ENCODE peak calls at places on chromosome X, in nine cellular contexts. Y is GM23248, I is A549, C is heart left ventricle, X is HCT116, F is aorta, M is endodermal cell, R is colonic mucosa, N is bronchial epithelial cell. V is an unnamed sample.
A peak's percentile ranks its signal among the peaks of the same experiment; 100 is the strongest.

GRCh38 chrX:46433892-46434291 is 111.3 kb downstream of the ZNF674 start:
- DNase-seq in Y (peak; percentile 44), I (no peak), C (no peak), X (no peak), F (no peak), M (no peak), R (no peak), N (no peak), V (no peak)

GRCh38 chrX:2188316-2188715 is 312.5 kb downstream of the DHRSX start:
- DNase-seq in Y (no peak), I (no peak), C (no peak), X (peak; percentile 26), F (no peak), M (peak; percentile 70), R (no peak), N (no peak), V (no peak)

GRCh38 chrX:115038406-115038805 is 21.0 kb upstream of the IL13RA2 start:
- DNase-seq in Y (peak; percentile 48), I (no peak), C (no peak), X (no peak), F (no peak), M (no peak), R (no peak), N (no peak), V (no peak)

GRCh38 chrX:30620980-30621716 is 32.1 kb upstream of the GK start:
- DNase-seq in Y (peak; percentile 88), I (peak; percentile 42), C (peak; percentile 44), X (no peak), F (no peak), M (no peak), R (no peak), N (peak; percentile 82), V (no peak)

GRCh38 chrX:29453333-29453732 is 762.0 kb upstream of the MAGEB2 start:
- DNase-seq in Y (peak; percentile 43), I (no peak), C (no peak), X (no peak), F (no peak), M (no peak), R (no peak), N (no peak), V (no peak)

GRCh38 chrX:134801267-134801666 is 143.0 kb upstream of the PLAC1 start:
- DNase-seq in Y (no peak), I (peak; percentile 10), C (no peak), X (no peak), F (no peak), M (peak; percentile 41), R (no peak), N (no peak), V (no peak)

GRCh38 chrX:118347131-118347530 is 1.2 kb downstream of the WDR44 start:
- DNase-seq in Y (peak; percentile 72), I (no peak), C (no peak), X (no peak), F (no peak), M (no peak), R (no peak), N (peak; percentile 74), V (no peak)

GRCh38 chrX:151828434-151829080 is 84.1 kb upstream of the MAGEA4 start:
- DNase-seq in Y (peak; percentile 44), I (no peak), C (no peak), X (no peak), F (no peak), M (no peak), R (no peak), N (peak; percentile 50), V (no peak)

GRCh38 chrX:108173874-108174273 is 82.3 kb downstream of the ATG4A start:
- DNase-seq in Y (no peak), I (no peak), C (no peak), X (no peak), F (no peak), M (no peak), R (no peak), N (no peak), V (no peak)

GRCh38 chrX:119488749-119489148 is 20.5 kb downstream of the SLC25A5 start:
- DNase-seq in Y (peak; percentile 64), I (peak; percentile 81), C (peak; percentile 55), X (no peak), F (peak; percentile 67), M (peak; percentile 75), R (peak; percentile 78), N (no peak), V (no peak)

GRCh38 chrX:124018031-124018430 is 56.5 kb downstream of the STAG2 start:
- DNase-seq in Y (peak; percentile 21), I (no peak), C (no peak), X (no peak), F (no peak), M (no peak), R (no peak), N (no peak), V (no peak)

GRCh38 chrX:68146054-68146453 is 287.2 kb downstream of the OPHN1 start:
- DNase-seq in Y (peak; percentile 61), I (peak; percentile 56), C (no peak), X (peak; percentile 10), F (no peak), M (no peak), R (no peak), N (peak; percentile 50), V (no peak)

GRCh38 chrX:21638311-21638710 is 19.8 kb downstream of the KLHL34 start:
- DNase-seq in Y (peak; percentile 74), I (no peak), C (no peak), X (no peak), F (no peak), M (no peak), R (no peak), N (peak; percentile 78), V (no peak)

GRCh38 chrX:21691512-21692018 is 33.4 kb upstream of the KLHL34 start:
- DNase-seq in Y (peak; percentile 2), I (no peak), C (no peak), X (no peak), F (no peak), M (no peak), R (no peak), N (no peak), V (peak; percentile 38)

DNA sequence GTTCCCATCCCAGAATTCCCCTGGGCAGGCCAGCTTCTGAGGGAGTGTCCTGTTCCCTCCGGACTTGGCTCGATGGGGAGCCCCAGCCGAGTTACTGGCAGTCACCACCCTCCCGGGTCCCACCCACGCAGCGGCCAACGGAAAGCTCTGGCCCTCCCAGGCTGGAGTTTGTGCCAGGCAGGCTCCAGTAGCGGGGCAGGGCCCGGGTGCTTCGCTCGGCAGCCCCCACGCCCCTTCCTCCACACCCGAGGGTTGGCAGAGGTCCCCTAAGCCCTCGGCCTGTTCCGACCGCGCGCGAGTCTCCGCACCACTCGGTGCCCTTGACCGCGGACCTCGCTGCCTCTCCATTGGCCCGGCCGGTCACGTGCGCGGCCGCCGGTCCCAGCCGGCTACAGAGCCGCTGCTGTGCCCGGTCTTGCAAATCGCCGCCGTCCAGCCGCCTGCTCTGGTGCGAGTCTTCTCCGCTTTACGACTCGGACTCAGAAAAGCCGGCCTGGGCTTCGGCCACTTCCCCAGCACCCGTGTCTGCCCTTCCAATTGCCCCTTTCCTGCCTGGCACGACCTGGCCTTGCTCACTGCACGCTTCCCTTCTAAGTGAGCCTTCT is 20.8 kb upstream of the MTM1 start:
- DNase-seq in Y (peak; percentile 79), I (peak; percentile 48), C (peak; percentile 78), X (no peak), F (peak; percentile 88), M (peak; percentile 76), R (peak; percentile 71), N (peak; percentile 5), V (no peak)
- H3K4me3 ChIP-seq in Y (peak overlapping the region; percentile 63), I (peak overlapping the region; percentile 47), C (no peak overlapping the region), X (no peak overlapping the region), F (no peak overlapping the region), M (no peak overlapping the region), R (peak overlapping the region; percentile 25), N (peak overlapping the region; percentile 26), V (no peak overlapping the region)

GRCh38 chrX:41452565-41452964 is 5.4 kb downstream of the NYX start:
- DNase-seq in Y (peak; percentile 50), I (no peak), C (no peak), X (no peak), F (no peak), M (no peak), R (no peak), N (no peak), V (no peak)

GRCh38 chrX:41447897-41448296 is 754 bp downstream of the NYX start:
- DNase-seq in Y (no peak), I (no peak), C (no peak), X (no peak), F (no peak), M (no peak), R (no peak), N (no peak), V (no peak)

GRCh38 chrX:41449138-41449537 is 2.0 kb downstream of the NYX start:
- DNase-seq in Y (no peak), I (no peak), C (no peak), X (no peak), F (no peak), M (no peak), R (no peak), N (no peak), V (no peak)

GRCh38 chrX:41452972-41453371 is 5.8 kb downstream of the NYX start:
- DNase-seq in Y (peak; percentile 47), I (no peak), C (no peak), X (no peak), F (no peak), M (no peak), R (no peak), N (no peak), V (no peak)

DNA sequence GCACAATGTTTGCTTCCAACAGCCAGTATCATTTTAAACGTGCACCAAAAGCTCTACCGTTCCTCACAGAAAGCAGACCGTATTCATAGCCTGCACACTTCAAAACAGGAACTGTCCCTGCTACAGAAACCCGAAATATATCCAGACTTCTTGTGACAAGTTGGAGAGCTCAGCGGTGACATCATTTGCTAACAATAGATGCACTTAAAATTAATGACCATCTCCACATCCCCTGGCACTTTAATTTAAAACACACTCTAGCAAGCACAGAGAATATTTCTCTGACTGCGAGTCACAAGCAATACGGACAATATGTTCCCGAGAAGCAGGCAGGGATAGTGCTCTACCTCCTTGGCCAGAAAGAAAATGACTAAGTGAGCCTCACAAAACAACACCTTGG is 2.5 kb downstream of the NYX start:
- DNase-seq in Y (peak; percentile 42), I (no peak), C (no peak), X (no peak), F (no peak), M (no peak), R (no peak), N (no peak), V (no peak)
- H3K4me3 ChIP-seq in Y (peak overlapping the region; percentile 59), I (peak overlapping the region; percentile 1), C (no peak overlapping the region), X (no peak overlapping the region), F (no peak overlapping the region), M (no peak overlapping the region), R (no peak overlapping the region), N (no peak overlapping the region), V (no peak overlapping the region)

DNA sequence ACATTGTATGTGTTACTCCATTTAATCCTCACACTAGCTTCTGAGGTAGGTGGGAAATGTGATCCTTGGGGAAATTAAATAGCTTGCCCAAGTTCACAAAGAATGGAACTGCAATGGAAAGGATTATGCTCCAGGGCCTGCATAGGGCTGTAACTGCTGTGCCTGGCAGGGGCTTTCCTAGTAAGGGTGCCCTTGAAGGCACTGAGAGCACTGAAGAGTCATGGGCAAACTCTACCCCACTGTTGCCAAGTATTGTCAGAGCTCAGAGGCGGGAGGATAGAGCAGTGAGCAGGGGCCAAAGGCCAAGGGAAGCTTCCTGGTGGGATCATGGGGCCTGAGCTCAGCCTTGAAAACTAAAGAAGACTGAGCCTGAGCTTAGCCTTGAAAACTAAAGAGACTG is 133.0 kb upstream of the NALF2 start:
- DNase-seq in Y (no peak), I (no peak), C (no peak), X (no peak), F (no peak), M (no peak), R (no peak), N (no peak), V (no peak)
- H3K4me3 ChIP-seq in Y (no peak overlapping the region), I (no peak overlapping the region), C (no peak overlapping the region), X (no peak overlapping the region), F (no peak overlapping the region), M (no peak overlapping the region), R (no peak overlapping the region), N (no peak overlapping the region), V (no peak overlapping the region)

GRCh38 chrX:137565318-137565904 is 516 bp upstream of the ZIC3 start:
- DNase-seq in Y (no peak), I (no peak), C (no peak), X (no peak), F (no peak), M (peak; percentile 58), R (no peak), N (no peak), V (no peak)
- H3K4me3 ChIP-seq in Y (peak overlapping the region; percentile 55), I (no peak overlapping the region), C (peak overlapping the region; percentile 18), X (no peak overlapping the region), F (peak overlapping the region; percentile 36), M (peak overlapping the region; percentile 89), R (peak overlapping the region; percentile 28), N (peak overlapping the region; percentile 26), V (no peak overlapping the region)